ENCODE peak calls at places on chromosomes 2 and 18, in six cellular contexts. C is suprapubic skin, L is K562, F is SK-N-SH, T is Panc1, D is H1. E is an unnamed sample.

GRCh38 chr2:37917281-37918228 is 7.5 kb upstream of the RMDN2 start:
- DNase-seq in C (no peak), L (no peak), F (no peak), T (no peak), D (no peak), E (no peak)

GRCh38 chr18:45837283-45838070 is 12.0 kb downstream of the SIGLEC15 start:
- DNase-seq in C (no peak), L (no peak), F (peak; percentile 82), T (no peak), D (peak; percentile 82), E (peak; percentile 92)

GRCh38 chr18:74139414-74139813 is 8.2 kb downstream of the FBXO15 start:
- DNase-seq in C (no peak), L (no peak), F (no peak), T (no peak), D (no peak), E (no peak)

GRCh38 chr2:128797937-128798336 is 479.3 kb upstream of the HS6ST1 start:
- DNase-seq in C (no peak), L (no peak), F (no peak), T (no peak), D (peak; percentile 35), E (no peak)

GRCh38 chr2:70420005-70420580 is 118.2 kb upstream of the FAM136A start:
- DNase-seq in C (no peak), L (no peak), F (no peak), T (no peak), D (no peak), E (no peak)

GRCh38 chr18:29191263-29191662 is 1014.3 kb upstream of the CDH2 start:
- DNase-seq in C (no peak), L (no peak), F (no peak), T (no peak), D (no peak), E (no peak)

GRCh38 chr2:75752828-75753227 is 42.1 kb upstream of the GCFC2 start:
- DNase-seq in C (no peak), L (no peak), F (no peak), T (no peak), D (no peak), E (no peak)

GRCh38 chr2:171956135-171956830 is 34.0 kb downstream of the HAT1 start:
- DNase-seq in C (no peak), L (no peak), F (no peak), T (no peak), D (no peak), E (no peak)

GRCh38 chr18:6997802-6998201 is 119.8 kb downstream of the LAMA1 start:
- DNase-seq in C (no peak), L (no peak), F (no peak), T (no peak), D (no peak), E (no peak)

GRCh38 chr2:117674172-117674571 is 140.3 kb upstream of the DDX18 start:
- DNase-seq in C (no peak), L (no peak), F (no peak), T (no peak), D (no peak), E (no peak)

GRCh38 chr2:150204449-150204848 is 283.0 kb downstream of the RND3 start:
- DNase-seq in C (no peak), L (no peak), F (no peak), T (no peak), D (no peak), E (no peak)

GRCh38 chr2:229300814-229301213 is 29.7 kb upstream of the PID1 start:
- DNase-seq in C (no peak), L (no peak), F (no peak), T (no peak), D (no peak), E (no peak)

GRCh38 chr2:209495855-209496585 is 72.2 kb downstream of the MAP2 start:
- DNase-seq in C (no peak), L (no peak), F (peak; percentile 8), T (peak; percentile 92), D (no peak), E (no peak)

GRCh38 chr2:36663851-36664715 is 32.4 kb upstream of the VIT start:
- DNase-seq in C (no peak), L (peak; percentile 43), F (peak; percentile 66), T (peak; percentile 74), D (no peak), E (no peak)

GRCh38 chr2:121398853-121399252 is 113.9 kb upstream of the TFCP2L1 start:
- DNase-seq in C (no peak), L (no peak), F (no peak), T (no peak), D (no peak), E (no peak)

GRCh38 chr2:209425082-209426071 is 1.5 kb downstream of the MAP2 start:
- DNase-seq in C (no peak), L (no peak), F (peak; percentile 50), T (peak; percentile 20), D (no peak), E (no peak)

GRCh38 chr18:12027046-12027445 is 45.7 kb downstream of the IMPA2 start:
- DNase-seq in C (peak; percentile 79), L (no peak), F (no peak), T (no peak), D (no peak), E (no peak)

GRCh38 chr2:74197983-74198460 is 393 bp upstream of the MTHFD2 start:
- DNase-seq in C (no peak), L (no peak), F (no peak), T (peak; percentile 90), D (no peak), E (no peak)

GRCh38 chr2:19207452-19207851 is 151.0 kb downstream of the OSR1 start:
- DNase-seq in C (no peak), L (no peak), F (no peak), T (no peak), D (no peak), E (peak; percentile 31)

GRCh38 chr2:233334915-233335314 is 19.4 kb upstream of the DGKD start:
- DNase-seq in C (no peak), L (no peak), F (no peak), T (no peak), D (no peak), E (no peak)

GRCh38 chr2:7115364-7115763 is 198.2 kb downstream of the RNF144A start:
- DNase-seq in C (no peak), L (no peak), F (no peak), T (no peak), D (no peak), E (peak; percentile 50)

GRCh38 chr2:179412116-179412515 is 147.5 kb upstream of the SESTD1 start:
- DNase-seq in C (no peak), L (no peak), F (no peak), T (no peak), D (no peak), E (no peak)

GRCh38 chr2:232008907-232009638 is 47.6 kb downstream of the DIS3L2 start:
- DNase-seq in C (no peak), L (no peak), F (no peak), T (no peak), D (no peak), E (no peak)

GRCh38 chr2:38765551-38765950 is 12.5 kb upstream of the GEMIN6 start:
- DNase-seq in C (no peak), L (no peak), F (no peak), T (no peak), D (no peak), E (no peak)

GRCh38 chr2:46146866-46147502 is 150.2 kb upstream of the EPAS1 start:
- DNase-seq in C (no peak), L (no peak), F (no peak), T (no peak), D (no peak), E (no peak)

GRCh38 chr2:226045090-226045489 is 645.6 kb downstream of the NYAP2 start:
- DNase-seq in C (no peak), L (no peak), F (no peak), T (no peak), D (no peak), E (no peak)

GRCh38 chr18:55268146-55268545 is 308.9 kb upstream of the CCDC68 start:
- DNase-seq in C (no peak), L (no peak), F (no peak), T (no peak), D (no peak), E (no peak)

GRCh38 chr2:31302940-31303563 is 69.1 kb downstream of the EHD3 start:
- DNase-seq in C (no peak), L (no peak), F (peak; percentile 71), T (no peak), D (no peak), E (no peak)
- TF ChIP-seq POLR2AphosphoS5 in C (no peak), L (no peak), F (no peak), T (no peak), D (no peak), E (no peak)

GRCh38 chr2:240329778-240330177 is 105.7 kb upstream of the GPC1 start:
- DNase-seq in C (no peak), L (no peak), F (no peak), T (no peak), D (no peak), E (no peak)
- H3K27me3 ChIP-seq in C (peaks cover 2% of the 10 kb centered on the region), L (no peaks in the 10 kb centered on the region), F (no peaks in the 10 kb centered on the region), T (peaks cover 11% of the 10 kb centered on the region), D (no peaks in the 10 kb centered on the region), E (no peaks in the 10 kb centered on the region)

GRCh38 chr2:667332-668000 is 9.7 kb downstream of the TMEM18 start:
- DNase-seq in C (no peak), L (peak; percentile 61), F (peak; percentile 76), T (no peak), D (no peak), E (no peak)
- TF ChIP-seq CTCF in C (peak; percentile 10), L (peak; percentile 57), F (peak; percentile 74), T (no peak), D (no peak), E (peak; percentile 25)

GRCh38 chr2:237591021-237591370 is 462 bp upstream of the RAB17 start:
- DNase-seq in C (peak; percentile 64), L (no peak), F (no peak), T (no peak), D (peak; percentile 82), E (no peak)
- TF ChIP-seq POLR2AphosphoS5 in C (no peak), L (no peak), F (no peak), T (no peak), D (no peak), E (no peak)

GRCh38 chr2:212858496-212858895 is 292.9 kb downstream of the IKZF2 start:
- DNase-seq in C (no peak), L (no peak), F (no peak), T (no peak), D (no peak), E (no peak)
- H3K27me3 ChIP-seq in C (no peaks in the 10 kb centered on the region), L (no peaks in the 10 kb centered on the region), F (no peaks in the 10 kb centered on the region), T (no peaks in the 10 kb centered on the region), D (no peaks in the 10 kb centered on the region), E (no peaks in the 10 kb centered on the region)